ENCODE peak calls at places on chromosomes 2 and 18, in five cellular contexts. One of them, this sample, is unnamed.

GRCh38 chr18:22691988-22692710 is 241.0 kb upstream of the RBBP8 start:
- DNase-seq in K562: no peak
- DNase-seq in SK-N-SH: no peak
- DNase-seq in HepG2: no peak
- DNase-seq in GM12878: no peak
- DNase-seq in this sample: no peak

GRCh38 chr2:54665436-54665856 is 58.0 kb upstream of the EML6 start:
- DNase-seq in K562: peak
- DNase-seq in SK-N-SH: peak
- DNase-seq in HepG2: peak
- DNase-seq in GM12878: no peak
- DNase-seq in this sample: peak

GRCh38 chr2:37507703-37508102 is 163.3 kb downstream of the QPCT start:
- DNase-seq in K562: no peak
- DNase-seq in SK-N-SH: no peak
- DNase-seq in HepG2: no peak
- DNase-seq in GM12878: no peak
- DNase-seq in this sample: no peak

GRCh38 chr2:13003500-13003899 is 286.8 kb downstream of the TRIB2 start:
- DNase-seq in K562: no peak
- DNase-seq in SK-N-SH: no peak
- DNase-seq in HepG2: no peak
- DNase-seq in GM12878: no peak
- DNase-seq in this sample: no peak

GRCh38 chr18:76519156-76519549 is 24.1 kb upstream of the ZNF516 start:
- DNase-seq in K562: no peak
- DNase-seq in SK-N-SH: no peak
- DNase-seq in HepG2: no peak
- DNase-seq in GM12878: no peak
- DNase-seq in this sample: no peak

GRCh38 chr2:137192366-137193315 is 427.3 kb downstream of the THSD7B start:
- DNase-seq in K562: no peak
- DNase-seq in SK-N-SH: no peak
- DNase-seq in HepG2: peak
- DNase-seq in GM12878: no peak
- DNase-seq in this sample: no peak

GRCh38 chr18:41265047-41265446 is 690.0 kb upstream of the PIK3C3 start:
- DNase-seq in K562: no peak
- DNase-seq in SK-N-SH: no peak
- DNase-seq in HepG2: no peak
- DNase-seq in GM12878: no peak
- DNase-seq in this sample: no peak

GRCh38 chr2:219104107-219105050 is 43.7 kb upstream of the IHH start:
- DNase-seq in K562: peak
- DNase-seq in SK-N-SH: peak
- DNase-seq in HepG2: peak
- DNase-seq in GM12878: no peak
- DNase-seq in this sample: no peak

GRCh38 chr18:27894746-27895145 is 282.2 kb downstream of the CDH2 start:
- DNase-seq in K562: no peak
- DNase-seq in SK-N-SH: no peak
- DNase-seq in HepG2: no peak
- DNase-seq in GM12878: no peak
- DNase-seq in this sample: no peak

GRCh38 chr2:231189571-231190495 is 8.6 kb upstream of the ARMC9 start:
- DNase-seq in K562: no peak
- DNase-seq in SK-N-SH: no peak
- DNase-seq in HepG2: no peak
- DNase-seq in GM12878: no peak
- DNase-seq in this sample: no peak

GRCh38 chr2:28981016-28981441 is at the start of gene TOGARAM2:
- DNase-seq in K562: no peak
- DNase-seq in SK-N-SH: peak
- DNase-seq in HepG2: peak
- DNase-seq in GM12878: no peak
- DNase-seq in this sample: no peak

GRCh38 chr2:127526940-127527804 is 883 bp upstream of the IWS1 start:
- DNase-seq in K562: no peak
- DNase-seq in SK-N-SH: peak
- DNase-seq in HepG2: peak
- DNase-seq in GM12878: no peak
- DNase-seq in this sample: no peak

GRCh38 chr18:45954070-45954712 is 12.9 kb downstream of the EPG5 start:
- DNase-seq in K562: no peak
- DNase-seq in SK-N-SH: no peak
- DNase-seq in HepG2: no peak
- DNase-seq in GM12878: no peak
- DNase-seq in this sample: no peak

GRCh38 chr2:37523861-37524362 is 147.5 kb downstream of the CDC42EP3 start:
- DNase-seq in K562: no peak
- DNase-seq in SK-N-SH: no peak
- DNase-seq in HepG2: no peak
- DNase-seq in GM12878: no peak
- DNase-seq in this sample: peak

GRCh38 chr2:200616193-200616592 is 30.4 kb downstream of the AOX1 start:
- DNase-seq in K562: no peak
- DNase-seq in SK-N-SH: no peak
- DNase-seq in HepG2: no peak
- DNase-seq in GM12878: no peak
- DNase-seq in this sample: no peak

GRCh38 chr2:26016012-26016742 is 17.7 kb upstream of the RAB10 start:
- DNase-seq in K562: no peak
- DNase-seq in SK-N-SH: no peak
- DNase-seq in HepG2: no peak
- DNase-seq in GM12878: no peak
- DNase-seq in this sample: no peak

GRCh38 chr2:240948905-240949790 is 43.0 kb downstream of the CROCC2 start:
- DNase-seq in K562: no peak
- DNase-seq in SK-N-SH: no peak
- DNase-seq in HepG2: no peak
- DNase-seq in GM12878: no peak
- DNase-seq in this sample: no peak

GRCh38 chr2:22194218-22194617 is 1070.5 kb downstream of the TDRD15 start:
- DNase-seq in K562: no peak
- DNase-seq in SK-N-SH: no peak
- DNase-seq in HepG2: no peak
- DNase-seq in GM12878: no peak
- DNase-seq in this sample: no peak

GRCh38 chr2:43323810-43324588 is 97.6 kb upstream of the ZFP36L2 start:
- DNase-seq in K562: no peak
- DNase-seq in SK-N-SH: no peak
- DNase-seq in HepG2: no peak
- DNase-seq in GM12878: no peak
- DNase-seq in this sample: no peak

GRCh38 chr2:240593026-240593702 is 6.6 kb downstream of the CAPN10 start:
- DNase-seq in K562: no peak
- DNase-seq in SK-N-SH: no peak
- DNase-seq in HepG2: no peak
- DNase-seq in GM12878: no peak
- DNase-seq in this sample: no peak

GRCh38 chr2:8248623-8248957 is 433.3 kb upstream of the ID2 start:
- DNase-seq in K562: no peak
- DNase-seq in SK-N-SH: no peak
- DNase-seq in HepG2: no peak
- DNase-seq in GM12878: no peak
- DNase-seq in this sample: no peak

GRCh38 chr2:31765078-31765835 is 184.5 kb upstream of the SRD5A2 start:
- DNase-seq in K562: no peak
- DNase-seq in SK-N-SH: no peak
- DNase-seq in HepG2: no peak
- DNase-seq in GM12878: no peak
- DNase-seq in this sample: no peak

GRCh38 chr2:29293830-29294438 is 178.7 kb downstream of the CLIP4 start:
- DNase-seq in K562: peak
- DNase-seq in SK-N-SH: no peak
- DNase-seq in HepG2: peak
- DNase-seq in GM12878: no peak
- DNase-seq in this sample: no peak

GRCh38 chr18:35326695-35327387 is 17.4 kb downstream of the ZNF24 start:
- DNase-seq in K562: no peak
- DNase-seq in SK-N-SH: no peak
- DNase-seq in HepG2: no peak
- DNase-seq in GM12878: no peak
- DNase-seq in this sample: no peak

GRCh38 chr2:133417410-133417809 is 150.9 kb downstream of the NCKAP5 start:
- DNase-seq in K562: no peak
- DNase-seq in SK-N-SH: no peak
- DNase-seq in HepG2: peak
- DNase-seq in GM12878: no peak
- DNase-seq in this sample: no peak

GRCh38 chr2:196413821-196414274 is 225.7 kb upstream of the CCDC150 start:
- DNase-seq in K562: no peak
- DNase-seq in SK-N-SH: no peak
- DNase-seq in HepG2: no peak
- DNase-seq in GM12878: peak
- DNase-seq in this sample: no peak

GRCh38 chr18:13236411-13236810 is 17.9 kb downstream of the LDLRAD4 start:
- DNase-seq in K562: no peak
- DNase-seq in SK-N-SH: no peak
- DNase-seq in HepG2: no peak
- DNase-seq in GM12878: no peak
- DNase-seq in this sample: no peak

GRCh38 chr2:1070601-1071000 is 120.0 kb downstream of the SNTG2 start:
- DNase-seq in K562: no peak
- DNase-seq in SK-N-SH: peak
- DNase-seq in HepG2: no peak
- DNase-seq in GM12878: no peak
- DNase-seq in this sample: no peak

GRCh38 chr2:53793261-53793660 is 6.4 kb downstream of the ERLEC1 start:
- DNase-seq in K562: no peak
- DNase-seq in SK-N-SH: no peak
- DNase-seq in HepG2: no peak
- DNase-seq in GM12878: no peak
- DNase-seq in this sample: no peak

GRCh38 chr2:223865907-223866508 is 28.6 kb upstream of the AP1S3 start:
- DNase-seq in K562: no peak
- DNase-seq in SK-N-SH: no peak
- DNase-seq in HepG2: no peak
- DNase-seq in GM12878: no peak
- DNase-seq in this sample: no peak

GRCh38 chr18:71209944-71210343 is 921.1 kb downstream of the SOCS6 start:
- DNase-seq in K562: no peak
- DNase-seq in SK-N-SH: no peak
- DNase-seq in HepG2: no peak
- DNase-seq in GM12878: no peak
- DNase-seq in this sample: no peak

GRCh38 chr2:138321458-138321857 is 180.1 kb upstream of the SPOPL start:
- DNase-seq in K562: no peak
- DNase-seq in SK-N-SH: no peak
- DNase-seq in HepG2: no peak
- DNase-seq in GM12878: no peak
- DNase-seq in this sample: no peak

GRCh38 chr2:148552675-148553331 is 91.7 kb upstream of the EPC2 start:
- DNase-seq in K562: no peak
- DNase-seq in SK-N-SH: no peak
- DNase-seq in HepG2: no peak
- DNase-seq in GM12878: no peak
- DNase-seq in this sample: no peak

GRCh38 chr2:31069926-31070325 is 68.3 kb downstream of the GALNT14 start:
- DNase-seq in K562: no peak
- DNase-seq in SK-N-SH: no peak
- DNase-seq in HepG2: no peak
- DNase-seq in GM12878: no peak
- DNase-seq in this sample: no peak

GRCh38 chr18:44682871-44683221 is 2.2 kb downstream of the SETBP1 start:
- DNase-seq in K562: no peak
- DNase-seq in SK-N-SH: no peak
- DNase-seq in HepG2: no peak
- DNase-seq in GM12878: no peak
- DNase-seq in this sample: no peak
- TF ChIP-seq GABPA in K562: no peak
- TF ChIP-seq GABPA in SK-N-SH: no peak
- TF ChIP-seq GABPA in HepG2: no peak
- TF ChIP-seq GABPA in GM12878: no peak
- TF ChIP-seq GABPA in this sample: no peak

DNA sequence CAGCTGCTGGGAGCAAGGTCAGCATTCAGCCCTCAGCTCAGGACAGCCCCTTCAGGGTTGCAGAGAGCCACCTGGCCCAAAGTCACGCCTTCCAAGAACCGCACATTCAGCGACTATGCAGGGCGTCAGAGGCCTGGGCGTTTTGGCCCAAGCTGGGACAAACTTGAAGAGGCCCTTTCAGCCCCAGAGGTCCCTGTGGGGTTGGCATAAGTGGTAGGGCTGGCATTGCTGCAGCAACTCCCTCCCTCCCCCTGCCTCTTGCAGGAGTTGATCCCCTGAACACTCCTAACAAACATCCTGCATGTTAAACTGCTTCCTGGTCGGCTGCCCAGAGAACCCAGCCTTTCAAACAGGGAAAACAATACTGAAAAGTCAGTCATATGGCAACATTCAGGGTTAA is 192.9 kb upstream of the SMAD2 start:
- DNase-seq in K562: no peak
- DNase-seq in SK-N-SH: no peak
- DNase-seq in HepG2: no peak
- DNase-seq in GM12878: no peak
- DNase-seq in this sample: no peak
- TF ChIP-seq REST in K562: no peak
- TF ChIP-seq REST in SK-N-SH: no peak
- TF ChIP-seq REST in HepG2: no peak
- TF ChIP-seq REST in GM12878: no peak
- TF ChIP-seq REST in this sample: no peak

DNA sequence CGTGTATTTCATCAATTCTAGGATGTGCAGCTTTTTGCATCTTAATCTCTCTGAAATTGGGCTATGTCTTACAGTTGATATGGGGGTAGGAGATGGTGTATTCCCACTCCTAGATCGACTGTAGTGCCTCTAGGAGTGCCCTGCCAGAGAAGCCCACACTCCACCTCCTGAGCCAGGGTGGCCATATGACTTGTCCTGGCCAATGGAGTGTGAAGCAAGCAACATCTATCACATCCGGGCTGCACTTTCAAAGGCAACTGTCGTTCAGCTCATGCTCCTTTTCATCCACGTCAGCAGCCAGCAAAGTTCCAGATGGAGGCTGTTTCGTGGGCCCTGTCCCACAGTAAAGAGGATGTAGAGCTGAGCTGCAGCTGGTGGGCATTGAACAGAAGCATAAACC is 149.4 kb upstream of the SLC1A4 start:
- DNase-seq in K562: no peak
- DNase-seq in SK-N-SH: no peak
- DNase-seq in HepG2: no peak
- DNase-seq in GM12878: no peak
- DNase-seq in this sample: no peak
- H3K27ac ChIP-seq in K562: no peak
- H3K27ac ChIP-seq in SK-N-SH: no peak
- H3K27ac ChIP-seq in HepG2: no peak
- H3K27ac ChIP-seq in GM12878: peak
- H3K27ac ChIP-seq in this sample: peak

DNA sequence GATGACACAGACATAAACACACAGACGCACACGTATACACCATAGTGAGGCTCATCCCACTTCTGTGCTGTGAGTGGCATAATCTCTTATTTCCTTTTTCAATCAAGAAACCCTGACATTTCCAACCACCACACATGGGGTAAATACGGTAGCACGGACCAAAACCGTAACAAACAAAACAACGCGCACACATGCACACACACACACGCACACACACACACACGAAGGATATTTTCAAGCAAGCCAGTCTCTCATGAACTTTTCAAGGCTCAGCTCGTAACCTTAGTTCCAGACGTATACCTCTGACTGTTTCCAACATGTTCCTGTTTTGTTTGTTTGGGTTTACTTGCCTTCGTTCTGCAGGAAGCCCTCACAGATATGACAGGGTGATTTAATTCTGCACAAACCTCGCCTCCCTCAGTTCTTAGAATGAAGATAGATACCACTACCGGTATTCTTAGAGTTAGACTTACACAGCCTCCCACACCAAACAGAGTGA is 119.8 kb downstream of the BCL2 start:
- DNase-seq in K562: no peak
- DNase-seq in SK-N-SH: no peak
- DNase-seq in HepG2: no peak
- DNase-seq in GM12878: no peak
- DNase-seq in this sample: no peak
- TF ChIP-seq GABPA in K562: no peak
- TF ChIP-seq GABPA in SK-N-SH: no peak
- TF ChIP-seq GABPA in HepG2: no peak
- TF ChIP-seq GABPA in GM12878: no peak
- TF ChIP-seq GABPA in this sample: no peak

This sample was measured in HL-60.